ENCODE peak calls at places on chromosomes 6 and 20, in six cellular contexts. V is WTC11, F is HCT116, G is GM12878, B is K562, Y is HepG2. W is an unnamed sample.

GRCh38 chr20:43938932-43939761 is 24.5 kb downstream of the TOX2 start:
- DNase-seq in V (no peak), F (no peak), G (no peak), B (no peak), Y (peak), W (no peak)

GRCh38 chr6:28884423-28885148 is 39.2 kb downstream of the TRIM27 start:
- DNase-seq in V (no peak), F (no peak), G (no peak), B (no peak), Y (peak), W (no peak)

GRCh38 chr20:44228465-44229258 is 18.1 kb upstream of the OSER1 start:
- DNase-seq in V (no peak), F (no peak), G (no peak), B (no peak), Y (peak), W (no peak)

GRCh38 chr6:52543729-52544324 is 33.0 kb downstream of the TRAM2 start:
- DNase-seq in V (no peak), F (no peak), G (no peak), B (no peak), Y (peak), W (peak)

GRCh38 chr6:159036673-159037072 is 8.1 kb downstream of the TAGAP start:
- DNase-seq in V (no peak), F (no peak), G (no peak), B (no peak), Y (no peak), W (no peak)

GRCh38 chr6:31620586-31621319 is at the start of gene PRRC2A:
- DNase-seq in V (peak), F (peak), G (no peak), B (peak), Y (no peak), W (peak)

GRCh38 chr20:59376109-59376841 is 75.9 kb downstream of the EDN3 start:
- DNase-seq in V (no peak), F (no peak), G (no peak), B (no peak), Y (no peak), W (no peak)

GRCh38 chr20:57795977-57796560 is 86.3 kb upstream of the PMEPA1 start:
- DNase-seq in V (no peak), F (no peak), G (no peak), B (no peak), Y (no peak), W (no peak)

GRCh38 chr20:47296950-47297349 is 59.5 kb downstream of the ZMYND8 start:
- DNase-seq in V (no peak), F (no peak), G (no peak), B (no peak), Y (no peak), W (no peak)

GRCh38 chr6:53326372-53327016 is 22.3 kb downstream of the ELOVL5 start:
- DNase-seq in V (no peak), F (peak), G (no peak), B (no peak), Y (no peak), W (no peak)

GRCh38 chr20:62244644-62245108 is 6.4 kb downstream of the OSBPL2 start:
- DNase-seq in V (no peak), F (no peak), G (no peak), B (no peak), Y (peak), W (no peak)

GRCh38 chr6:56868687-56869086 is 86.2 kb upstream of the BEND6 start:
- DNase-seq in V (no peak), F (no peak), G (no peak), B (no peak), Y (peak), W (no peak)

GRCh38 chr20:48260370-48260769 is 475.1 kb upstream of the SULF2 start:
- DNase-seq in V (no peak), F (no peak), G (no peak), B (no peak), Y (no peak), W (no peak)

DNA sequence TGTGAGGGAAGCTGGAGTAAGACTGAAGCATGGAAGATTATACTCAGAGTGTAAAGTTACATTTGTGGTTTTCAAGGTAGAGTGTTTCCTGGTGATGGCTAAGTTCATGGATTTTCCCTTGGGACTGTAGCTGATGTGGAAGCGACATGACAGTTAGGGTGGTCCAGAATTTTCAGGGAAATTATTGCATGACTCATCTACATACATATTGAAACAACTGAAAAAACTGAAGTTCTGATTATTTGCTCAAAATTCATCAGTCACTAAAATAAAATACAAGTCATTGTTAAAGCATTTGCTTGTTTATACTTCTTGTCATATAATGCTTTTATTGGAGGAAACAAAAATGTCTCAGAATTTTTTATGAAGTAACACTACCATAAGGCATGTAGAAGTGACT is 700.0 kb downstream of the RFPL4B start:
- DNase-seq in V (no peak), F (no peak), G (no peak), B (no peak), Y (no peak), W (no peak)
- TF ChIP-seq ATF3 in V (no peak), F (no peak), G (no peak), B (no peak), Y (no peak), W (no peak)

DNA sequence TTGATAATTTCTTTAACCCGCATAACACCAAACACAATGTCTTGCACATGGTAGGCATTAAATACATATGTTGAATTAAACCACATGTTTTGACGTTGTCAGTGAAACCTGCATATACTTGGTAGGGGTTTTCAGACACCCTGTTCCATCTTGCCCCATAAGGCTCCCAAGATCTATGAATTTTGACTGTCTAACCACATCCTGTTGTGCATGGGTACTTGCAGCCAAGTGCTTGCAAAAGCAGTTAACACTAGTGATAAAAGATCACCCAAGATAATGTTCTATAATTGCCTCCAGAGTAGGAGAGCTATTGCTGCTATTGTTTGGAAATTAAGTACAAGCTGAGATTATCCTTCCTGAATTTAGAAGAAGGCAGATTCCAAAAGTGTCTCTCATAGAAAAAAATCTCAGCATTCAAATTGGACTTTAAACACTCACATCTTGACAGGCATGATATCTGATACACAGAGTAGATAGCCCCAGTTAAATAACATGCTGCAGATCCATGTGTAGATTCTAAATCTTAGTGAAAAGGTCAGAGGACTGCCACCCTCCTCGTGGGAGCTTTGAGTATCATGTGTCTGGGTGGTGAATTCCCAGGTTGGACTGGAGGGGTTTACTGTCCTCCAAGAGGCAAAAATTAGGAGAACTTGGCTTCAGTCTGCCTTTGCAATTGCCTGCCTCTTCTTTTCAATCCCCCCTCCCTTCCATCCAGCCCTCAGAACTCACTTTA is 25.8 kb upstream of the CCN6 start:
- DNase-seq in V (no peak), F (no peak), G (no peak), B (no peak), Y (no peak), W (no peak)
- TF ChIP-seq ATF3 in V (no peak), F (no peak), G (no peak), B (no peak), Y (no peak), W (no peak)

DNA sequence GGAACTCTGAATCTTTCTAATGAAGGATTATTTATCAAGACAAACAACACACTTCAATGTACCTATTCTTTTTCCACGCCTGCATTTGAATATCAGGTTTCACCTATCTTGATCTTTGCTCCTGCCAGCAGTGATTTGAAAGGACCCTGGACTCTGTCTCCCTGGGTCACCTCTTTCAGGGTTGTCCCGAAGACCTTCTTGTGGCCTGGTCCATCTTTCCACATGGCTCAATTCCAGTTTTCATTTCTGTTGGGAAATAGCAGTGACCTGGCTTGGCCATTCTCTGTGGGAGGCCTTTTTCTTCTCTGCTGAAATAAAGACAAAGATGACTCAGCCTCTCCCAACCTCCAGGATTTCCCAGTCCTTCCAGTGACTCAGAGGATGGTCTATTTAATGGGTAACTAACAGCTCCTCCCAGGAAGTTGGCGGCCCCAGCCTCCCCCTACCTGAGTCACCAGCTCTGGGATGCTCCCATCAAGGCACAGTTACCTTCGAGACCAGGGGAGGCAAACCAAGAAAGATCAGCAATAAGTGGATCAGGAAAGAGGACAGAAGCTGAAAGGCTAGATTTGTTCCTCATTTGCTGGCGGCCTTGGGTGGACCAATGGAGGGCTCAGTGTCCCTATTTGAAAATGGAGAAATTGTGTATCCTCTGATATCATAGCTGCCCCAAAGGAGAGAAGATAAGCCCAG is 120.2 kb upstream of the RNF24 start:
- DNase-seq in V (no peak), F (peak), G (no peak), B (peak), Y (peak), W (no peak)
- TF ChIP-seq ATF3 in V (no peak), F (no peak), G (no peak), B (peak), Y (peak), W (no peak)

DNA sequence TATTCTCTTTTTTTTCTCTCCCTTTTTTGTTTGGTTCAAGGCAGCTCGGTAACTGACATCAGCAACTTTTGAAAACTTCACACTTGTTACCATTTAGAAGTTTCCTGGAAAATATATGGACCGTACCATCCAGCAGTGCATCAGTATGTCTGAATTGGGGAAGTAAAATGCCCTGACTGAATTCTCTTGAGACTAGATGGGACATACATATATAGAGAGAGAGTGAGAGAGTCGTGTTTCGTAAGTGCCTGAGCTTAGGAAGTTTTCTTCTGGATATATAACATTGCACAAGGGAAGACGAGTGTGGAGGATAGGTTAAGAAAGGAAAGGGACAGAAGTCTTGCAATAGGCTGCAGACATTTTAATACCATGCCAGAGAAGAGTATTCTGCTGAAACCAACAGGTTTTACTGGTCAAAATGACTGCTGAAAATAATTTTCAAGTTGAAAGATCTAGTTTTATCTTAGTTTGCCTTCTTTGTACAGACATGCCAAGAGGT is 10.6 kb downstream of the HEY2 start:
- DNase-seq in V (no peak), F (no peak), G (no peak), B (no peak), Y (no peak), W (no peak)
- TF ChIP-seq ATF3 in V (no peak), F (no peak), G (no peak), B (no peak), Y (no peak), W (no peak)

DNA sequence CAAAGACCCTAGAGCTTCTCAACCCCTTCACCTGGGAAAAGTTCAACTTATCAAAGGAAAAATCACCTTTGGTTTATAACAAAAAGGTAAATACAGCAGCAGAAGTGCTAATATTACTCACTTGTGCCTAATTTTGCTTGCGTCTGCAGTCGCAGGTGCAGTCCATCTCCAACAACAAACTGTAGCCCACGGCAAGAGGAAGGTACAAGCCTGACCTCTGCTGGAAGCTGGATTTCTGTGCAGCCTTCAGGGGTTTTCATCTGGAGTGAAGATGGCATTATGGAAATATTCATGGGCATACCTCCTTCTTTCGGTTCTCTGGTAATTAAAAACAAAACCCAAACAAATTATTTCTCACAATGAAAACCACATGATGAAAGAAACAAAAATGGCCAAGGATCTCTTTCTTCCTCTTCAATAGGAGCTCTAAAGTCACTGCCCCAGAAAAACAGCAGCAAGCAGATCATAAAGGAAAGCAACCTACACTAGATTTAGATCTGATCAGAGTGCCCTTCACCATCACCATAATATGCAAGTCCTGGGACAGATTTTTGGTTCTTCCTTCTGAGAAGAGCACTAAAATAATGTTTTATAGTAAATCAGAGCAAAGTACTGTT is 7.8 kb downstream of the UBE3D start:
- DNase-seq in V (peak), F (peak), G (no peak), B (peak), Y (peak), W (no peak)
- TF ChIP-seq ATF3 in V (no peak), F (no peak), G (no peak), B (no peak), Y (no peak), W (no peak)

GRCh38 chr6:105644073-105644489 is 241.2 kb upstream of the PREP start:
- DNase-seq in V (no peak), F (no peak), G (no peak), B (no peak), Y (no peak), W (no peak)
- TF ChIP-seq ATF3 in V (no peak), F (no peak), G (no peak), B (no peak), Y (no peak), W (no peak)

GRCh38 chr20:24132246-24132645 is 143.7 kb upstream of the GGTLC1 start:
- DNase-seq in V (no peak), F (no peak), G (no peak), B (no peak), Y (no peak), W (no peak)

GRCh38 chr20:24134284-24134683 is 145.7 kb upstream of the GGTLC1 start:
- DNase-seq in V (no peak), F (no peak), G (no peak), B (no peak), Y (no peak), W (no peak)

GRCh38 chr20:24131281-24131680 is 142.7 kb upstream of the GGTLC1 start:
- DNase-seq in V (no peak), F (no peak), G (no peak), B (no peak), Y (no peak), W (no peak)

GRCh38 chr20:24134930-24135329 is 146.4 kb upstream of the GGTLC1 start:
- DNase-seq in V (no peak), F (no peak), G (no peak), B (no peak), Y (no peak), W (no peak)

DNA sequence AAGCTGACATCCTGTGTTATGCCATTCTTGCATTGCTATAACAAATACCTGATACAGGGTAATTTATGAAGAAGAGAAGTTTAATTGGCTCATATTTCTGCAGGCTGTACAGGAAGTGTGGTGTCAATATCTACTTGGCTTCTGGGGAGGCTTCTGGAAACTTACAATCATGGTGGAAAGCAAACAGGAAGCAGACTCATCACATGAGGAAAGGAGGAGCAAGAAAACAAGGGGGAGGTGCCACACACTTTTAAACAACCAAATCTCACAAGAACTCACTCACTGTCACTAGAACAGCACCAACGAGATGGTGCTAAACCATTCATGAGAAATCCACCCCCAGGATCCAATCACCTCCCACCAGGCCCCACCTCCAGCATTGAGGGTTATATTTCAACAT is 143.1 kb upstream of the GGTLC1 start:
- DNase-seq in V (no peak), F (no peak), G (no peak), B (no peak), Y (no peak), W (no peak)
- TF ChIP-seq ATF3 in V (no peak), F (no peak), G (no peak), B (no peak), Y (no peak), W (no peak)

GRCh38 chr6:33010356-33010755 is 965 bp upstream of the HLA-DOA start:
- DNase-seq in V (no peak), F (no peak), G (no peak), B (no peak), Y (no peak), W (no peak)
- TF ChIP-seq ATF3 in V (no peak), F (no peak), G (no peak), B (no peak), Y (no peak), W (no peak)

DNA sequence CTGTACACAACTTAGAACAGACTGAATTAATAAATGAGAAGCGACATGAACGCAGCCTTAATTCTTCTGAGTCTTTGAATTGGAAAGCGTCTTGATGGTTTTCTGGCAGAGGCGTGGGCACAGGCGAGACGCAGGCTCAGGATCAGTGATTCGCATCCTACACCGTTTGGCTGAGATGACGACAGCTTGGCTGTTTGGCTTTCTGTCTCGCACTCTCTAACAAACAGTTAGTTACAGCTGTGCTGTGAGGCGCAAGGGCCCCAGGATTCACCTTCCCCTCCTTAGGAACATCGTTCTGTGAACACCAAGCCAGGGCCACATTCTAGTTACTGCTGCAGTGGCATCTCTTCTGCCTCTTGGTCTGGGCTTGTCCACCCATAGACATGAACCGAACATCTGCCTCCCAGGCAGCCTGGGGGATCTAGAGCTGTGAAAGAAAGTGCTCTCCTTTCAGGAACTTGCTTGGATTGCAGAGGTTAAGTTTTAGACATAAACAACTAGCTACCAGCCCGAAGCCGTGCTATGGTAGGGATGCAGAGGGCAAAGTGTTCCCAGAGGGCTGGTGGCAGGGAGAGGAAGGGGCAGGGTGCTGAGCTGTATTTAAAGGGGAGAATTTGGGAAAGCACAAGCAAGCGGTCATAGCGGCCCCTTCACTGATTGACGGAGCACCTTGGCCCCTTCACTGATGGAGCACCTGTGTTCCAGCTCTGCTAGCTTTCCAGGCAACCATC is 49.6 kb downstream of the TCP11 start:
- DNase-seq in V (no peak), F (no peak), G (no peak), B (no peak), Y (no peak), W (peak)
- TF ChIP-seq ATF3 in V (no peak), F (no peak), G (no peak), B (no peak), Y (no peak), W (no peak)

GRCh38 chr20:37356387-37356786 is 10.4 kb downstream of the SRC start:
- DNase-seq in V (no peak), F (no peak), G (no peak), B (no peak), Y (no peak), W (no peak)
- TF ChIP-seq ATF3 in V (no peak), F (no peak), G (no peak), B (no peak), Y (no peak), W (no peak)